ENCODE peak calls at places on chromosomes 16 and 17, in ten cellular contexts. I is spleen; P is choroid plexus epithelial cell; D is A549; G is H9; O is CD8-positive, alpha-beta T cell; Q is fibroblast of mammary gland; R is testis; A is breast epithelium; M is tibial nerve. L is an unnamed sample.

GRCh38 chr17:29611351-29612093 is 11.2 kb downstream of the CORO6 start:
- DNase-seq in M (no peak), A (no peak), O (peak), R (no peak), G (no peak), P (no peak), Q (no peak), I (no peak), D (no peak), L (no peak)

GRCh38 chr17:33452797-33453196 is 159.7 kb upstream of the ASIC2 start:
- DNase-seq in D (no peak), Q (no peak), A (no peak), I (no peak), O (no peak), R (no peak), M (no peak), P (peak), G (peak), L (no peak)

GRCh38 chr16:75591001-75591852 is 25.0 kb downstream of the GABARAPL2 start:
- DNase-seq in G (no peak), Q (peak), A (no peak), D (no peak), M (no peak), I (no peak), O (no peak), R (peak), P (peak), L (peak)

GRCh38 chr17:67759355-67760171 is 41.8 kb downstream of the NOL11 start:
- DNase-seq in D (no peak), A (no peak), G (no peak), P (peak), Q (peak), I (peak), M (no peak), O (no peak), R (peak), L (no peak)

GRCh38 chr16:48687421-48688038 is 77.5 kb upstream of the N4BP1 start:
- DNase-seq in M (no peak), P (peak), Q (peak), A (no peak), I (peak), O (no peak), D (peak), R (peak), G (peak), L (peak)

GRCh38 chr16:57862698-57863433 is 60.6 kb upstream of the KIFC3 start:
- DNase-seq in M (no peak), Q (no peak), D (peak), P (no peak), R (no peak), A (no peak), O (no peak), I (no peak), G (peak), L (no peak)

GRCh38 chr16:6846452-6846851 is 486.2 kb upstream of the RBFOX1 start:
- DNase-seq in I (no peak), M (no peak), P (no peak), O (no peak), G (no peak), A (no peak), R (no peak), Q (no peak), D (no peak), L (no peak)

GRCh38 chr16:71917900-71918299 is 22.6 kb downstream of the IST1 start:
- DNase-seq in G (no peak), I (no peak), M (no peak), O (no peak), D (no peak), R (no peak), Q (peak), P (peak), A (no peak), L (no peak)

GRCh38 chr16:68658258-68658973 is 13.3 kb downstream of the CDH3 start:
- DNase-seq in O (no peak), D (peak), G (no peak), P (peak), Q (peak), M (no peak), I (no peak), R (no peak), A (no peak), L (peak)

GRCh38 chr17:82415786-82416185 is 2.4 kb upstream of the HEXD start:
- DNase-seq in A (no peak), D (no peak), P (no peak), I (no peak), M (no peak), G (no peak), O (no peak), R (no peak), Q (no peak), L (no peak)

GRCh38 chr17:82419471-82419995 is 1.1 kb upstream of the OGFOD3 start:
- DNase-seq in Q (no peak), M (no peak), I (no peak), O (no peak), D (no peak), P (no peak), G (no peak), R (no peak), A (no peak), L (no peak)

GRCh38 chr17:82416264-82416663 is 1.9 kb upstream of the HEXD start:
- DNase-seq in I (no peak), P (no peak), A (no peak), D (no peak), O (no peak), M (no peak), Q (no peak), G (no peak), R (no peak), L (no peak)

GRCh38 chr17:82416771-82417170 is 1.4 kb upstream of the HEXD start:
- DNase-seq in A (no peak), G (no peak), R (no peak), O (no peak), I (no peak), Q (no peak), D (no peak), M (no peak), P (no peak), L (no peak)

GRCh38 chr17:82418001-82418986 is at the start of the genes HEXD and OGFOD3:
- DNase-seq in R (peak), Q (peak), I (peak), O (peak), M (peak), P (peak), A (peak), G (peak), D (peak), L (peak)
- TF ChIP-seq CTCF in R (no peak), Q (no peak), I (no peak), O (no peak), M (peak), P (no peak), A (peak), G (no peak), D (no peak), L (no peak)

GRCh38 chr16:53078247-53078646 is 23.5 kb downstream of the CHD9 start:
- DNase-seq in O (no peak), M (no peak), I (no peak), P (no peak), R (no peak), G (no peak), D (no peak), A (no peak), Q (no peak), L (no peak)
- TF ChIP-seq CTCF in O (no peak), M (no peak), I (no peak), P (no peak), R (no peak), G (no peak), D (no peak), A (no peak), Q (no peak), L (no peak)

DNA sequence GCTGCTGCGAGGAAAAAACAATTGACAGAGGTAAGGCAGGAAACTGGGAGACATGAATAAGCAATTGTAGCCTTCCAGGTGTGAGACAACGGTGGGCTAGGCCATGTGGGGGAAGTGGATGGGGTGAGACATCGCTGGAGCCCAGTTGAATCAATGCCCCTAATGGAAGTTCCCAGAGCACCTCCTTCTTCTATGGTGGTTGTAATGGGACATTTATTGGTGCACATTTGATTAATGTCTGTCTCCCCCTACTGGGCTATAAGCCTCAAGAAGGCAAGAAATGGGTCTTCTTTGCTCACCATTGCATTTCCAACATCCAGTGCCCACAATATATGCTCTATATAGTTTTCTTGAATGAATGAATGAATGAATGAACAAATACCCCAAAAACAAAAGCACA is 22.7 kb upstream of the CD300E start:
- DNase-seq in D (peak), G (no peak), P (peak), A (no peak), O (no peak), M (no peak), Q (peak), I (no peak), R (no peak), L (no peak)
- TF ChIP-seq CTCF in D (peak), G (peak), P (peak), A (no peak), O (no peak), M (no peak), Q (peak), I (peak), R (no peak), L (no peak)

GRCh38 chr17:31373150-31374082 is 18.1 kb upstream of the RAB11FIP4 start:
- DNase-seq in P (peak), Q (peak), O (no peak), R (no peak), D (no peak), I (no peak), A (no peak), M (no peak), G (no peak), L (peak)
- TF ChIP-seq CTCF in P (peak), Q (peak), O (peak), R (no peak), D (peak), I (peak), A (peak), M (peak), G (peak), L (peak)

DNA sequence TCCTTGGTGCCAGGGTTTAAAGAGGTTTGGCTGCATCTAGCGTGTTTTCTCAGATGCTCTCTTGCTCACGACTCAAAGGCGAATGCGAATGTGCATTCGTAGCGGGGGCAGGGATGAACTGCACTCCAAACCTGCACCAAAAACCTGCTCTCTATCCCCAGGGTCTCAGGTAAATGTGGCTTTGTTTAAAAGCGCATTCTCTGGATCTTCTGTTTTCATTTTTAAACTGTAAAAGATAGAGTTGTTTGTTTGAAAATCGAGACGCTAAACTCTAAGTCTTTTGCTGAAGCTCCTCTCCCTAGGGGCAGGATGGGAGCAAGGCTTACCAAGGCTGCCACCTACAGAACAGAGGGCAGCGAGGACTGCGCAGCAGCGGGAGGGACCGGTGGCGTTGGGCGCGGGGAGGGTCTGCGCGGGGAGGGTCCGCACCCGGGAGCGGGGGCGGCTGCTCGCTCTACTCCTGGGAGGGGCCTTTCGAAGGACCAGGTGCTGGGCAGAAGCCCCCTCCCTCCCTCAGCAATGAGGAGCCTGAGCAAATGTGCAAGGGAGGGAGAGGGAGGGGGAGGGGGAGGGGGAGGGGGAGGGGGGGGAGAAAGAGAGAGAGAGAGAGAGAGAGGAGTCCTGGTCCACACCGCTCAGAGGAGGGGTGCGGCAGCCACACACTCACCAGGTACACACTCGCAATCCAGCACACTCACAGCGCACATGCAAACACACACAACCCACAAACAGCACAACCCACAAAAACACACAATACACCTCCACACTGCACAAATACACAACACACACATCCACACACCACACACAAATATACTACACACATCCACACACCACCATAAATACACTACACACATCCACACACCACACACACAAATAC is 142.8 kb downstream of the GRIN2A start:
- DNase-seq in P (no peak), O (no peak), R (peak), Q (peak), I (no peak), A (no peak), D (peak), G (peak), M (no peak), L (no peak)
- TF ChIP-seq CTCF in P (no peak), O (no peak), R (peak), Q (no peak), I (no peak), A (no peak), D (no peak), G (peak), M (no peak), L (peak)

GRCh38 chr17:82062076-82062983 is 3.3 kb downstream of the DUS1L start:
- DNase-seq in M (no peak), O (peak), G (no peak), Q (no peak), I (peak), R (no peak), D (no peak), A (no peak), P (no peak), L (no peak)
- TF ChIP-seq CTCF in M (no peak), O (no peak), G (no peak), Q (no peak), I (no peak), R (no peak), D (no peak), A (no peak), P (no peak), L (no peak)

DNA sequence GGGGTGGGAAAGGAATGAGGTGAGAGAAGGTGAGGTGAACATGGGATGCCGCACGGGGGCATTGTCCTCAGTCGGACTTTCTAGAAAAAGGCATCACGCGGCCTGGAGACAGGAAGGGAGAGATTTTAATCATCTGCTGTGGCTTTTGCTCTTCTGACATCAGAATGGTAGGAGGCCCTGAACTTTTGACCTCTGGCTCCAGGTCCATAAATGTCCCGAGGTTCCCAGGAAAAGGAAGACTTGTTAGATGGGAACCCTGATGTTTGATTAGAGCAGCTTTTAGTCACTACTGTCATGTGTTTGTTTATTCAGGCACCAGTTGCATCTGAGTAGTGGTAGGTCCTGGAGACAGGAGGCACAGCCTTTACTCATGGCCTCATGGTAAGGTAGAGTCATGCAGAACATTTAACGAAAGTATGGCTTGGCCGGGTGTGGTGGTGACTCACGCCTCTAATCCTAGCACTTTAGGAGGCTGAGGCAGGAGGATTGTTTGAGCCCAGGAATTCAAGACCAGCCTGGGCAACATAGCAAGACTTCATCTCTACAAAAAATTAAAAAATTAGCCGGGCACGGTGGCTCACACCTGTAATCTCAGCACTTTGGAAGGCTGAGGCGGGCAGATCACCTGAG is 203.1 kb downstream of the MSI2 start:
- DNase-seq in R (no peak), D (peak), O (no peak), Q (peak), A (no peak), G (no peak), M (no peak), I (no peak), P (peak), L (no peak)
- TF ChIP-seq CTCF in R (no peak), D (peak), O (no peak), Q (no peak), A (no peak), G (no peak), M (no peak), I (no peak), P (peak), L (no peak)

GRCh38 chr17:57832299-57832698 is 17.5 kb downstream of the MRPS23 start:
- DNase-seq in M (no peak), A (no peak), Q (no peak), I (no peak), O (no peak), P (no peak), R (no peak), G (no peak), D (no peak), L (no peak)

GRCh38 chr17:57835333-57835900 is 14.4 kb downstream of the MRPS23 start:
- DNase-seq in I (no peak), P (no peak), G (no peak), A (no peak), D (no peak), R (no peak), Q (no peak), O (no peak), M (no peak), L (no peak)

GRCh38 chr17:57832711-57833596 is 16.9 kb downstream of the MRPS23 start:
- DNase-seq in I (peak), O (peak), A (peak), D (peak), Q (peak), R (peak), M (peak), P (peak), G (peak), L (no peak)

GRCh38 chr17:57833597-57833939 is 16.3 kb downstream of the MRPS23 start:
- DNase-seq in P (no peak), D (no peak), A (no peak), I (no peak), O (no peak), R (no peak), G (no peak), M (no peak), Q (no peak), L (no peak)

DNA sequence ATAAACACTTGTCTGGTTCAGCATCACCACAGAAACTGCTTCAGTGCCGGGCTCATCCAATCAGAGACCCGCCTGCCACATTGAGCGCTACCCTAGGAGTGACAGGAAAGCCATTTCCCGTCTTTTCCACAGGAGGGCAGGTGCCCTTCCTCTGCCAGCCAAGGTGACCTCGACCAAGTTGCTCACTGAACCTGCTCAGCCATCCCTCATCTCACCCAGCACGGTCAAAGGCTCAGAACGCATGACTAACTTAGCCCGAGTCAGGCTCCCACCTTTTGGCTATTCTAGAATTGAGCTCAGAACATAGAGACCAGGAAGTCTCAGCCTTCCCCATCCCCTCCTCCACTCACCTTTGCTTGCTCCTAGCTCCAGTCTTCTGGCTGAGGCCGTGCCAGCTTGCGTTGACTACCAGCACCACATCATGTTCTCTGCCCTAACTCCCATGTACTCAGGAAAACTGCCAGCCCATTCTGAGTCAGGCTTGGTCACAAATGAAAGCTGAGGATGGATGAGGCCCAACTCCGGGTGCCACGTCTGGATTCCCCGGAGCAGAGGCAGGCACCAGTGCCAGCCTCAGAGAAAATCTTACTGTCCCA is 15.6 kb downstream of the MRPS23 start:
- DNase-seq in D (no peak), R (peak), O (no peak), Q (peak), A (peak), M (no peak), G (peak), P (no peak), I (no peak), L (no peak)
- TF ChIP-seq CTCF in D (no peak), R (no peak), O (no peak), Q (no peak), A (no peak), M (no peak), G (peak), P (no peak), I (no peak), L (no peak)

L was measured in AG09319.